ENCODE peak calls at places on chromosomes 12 and 14, in five cellular contexts. I is stimulated activated CD4-positive, alpha-beta T cell treated with anti-CD3 and anti-CD28 coated beads, Interleukin-2, amount 100 ng/mL, for 48 hours; H is Right ventricle myocardium superior; L is LoVo; C is T-cell. V is an unnamed sample.

GRCh38 chr14:77752266-77752665 is 8.7 kb downstream of the SNW1 start:
- DNase-seq in C (no peak), L (no peak), H (no peak), I (no peak), V (no peak)

GRCh38 chr12:129179941-129180340 is 326.7 kb downstream of the GLT1D1 start:
- DNase-seq in I (no peak), L (no peak), C (no peak), H (no peak), V (no peak)

GRCh38 chr12:93805736-93806141 is 128.6 kb downstream of the CRADD start:
- DNase-seq in I (no peak), L (no peak), H (no peak), C (no peak), V (no peak)

GRCh38 chr12:15208140-15208539 is 13.1 kb downstream of the RERG start:
- DNase-seq in C (no peak), L (no peak), H (no peak), I (no peak), V (no peak)

GRCh38 chr12:123983822-123984485 is 10.9 kb downstream of the ZNF664 start:
- DNase-seq in L (peak), C (peak), I (peak), H (no peak), V (peak)

GRCh38 chr14:69036757-69037506 is 57.8 kb upstream of the ACTN1 start:
- DNase-seq in I (no peak), H (no peak), L (no peak), C (no peak), V (no peak)

GRCh38 chr14:70642313-70643235 is 858 bp downstream of the TTC9 start:
- DNase-seq in I (no peak), C (no peak), L (no peak), H (no peak), V (no peak)

GRCh38 chr12:116213885-116214527 is 63.5 kb downstream of the MED13L start:
- DNase-seq in C (no peak), L (no peak), H (no peak), I (no peak), V (no peak)

GRCh38 chr12:76588881-76589565 is 29.5 kb upstream of the OSBPL8 start:
- DNase-seq in I (no peak), H (no peak), L (no peak), C (no peak), V (peak)

GRCh38 chr12:105864316-105864715 is 274.4 kb downstream of the NUAK1 start:
- DNase-seq in L (no peak), C (no peak), I (no peak), H (no peak), V (no peak)

GRCh38 chr12:66035289-66035961 is 95.1 kb downstream of the LLPH start:
- DNase-seq in H (no peak), L (peak), C (no peak), I (no peak), V (peak)

GRCh38 chr14:61526405-61527312 is 168.7 kb upstream of the HIF1A start:
- DNase-seq in I (no peak), C (no peak), L (no peak), H (peak), V (no peak)

GRCh38 chr14:84442481-84442880 is 1087.5 kb upstream of the FLRT2 start:
- DNase-seq in I (no peak), L (no peak), H (no peak), C (no peak), V (no peak)

GRCh38 chr14:61654026-61654425 is 41.3 kb upstream of the HIF1A start:
- DNase-seq in H (no peak), I (no peak), C (no peak), L (no peak), V (no peak)

GRCh38 chr14:24224618-24225071 is 7.5 kb downstream of the NEDD8 start:
- DNase-seq in H (no peak), L (no peak), I (no peak), C (no peak), V (peak)